ENCODE peak calls at places on chromosomes 3 and 15, in ten cellular contexts. B is hepatocyte; P is HL-60; J is non-pigmented ciliary epithelial cell; H is WTC11; O is GM04504; W is gastrocnemius medialis; T is stimulated activated CD8-positive, alpha-beta memory T cell treated with anti-CD3 and anti-CD28 coated beads, Interleukin-7, amount 100 ng/mL, for 4 hours; A is AG20443; F is NCI-H1105 treated with DMSO at 0.1 percent for 48 hours. R is an unnamed sample.

GRCh38 chr15:60003243-60004018 is 680 bp upstream of the FOXB1 start:
- DNase-seq in T (no peak), H (no peak), B (no peak), W (no peak), J (no peak), P (no peak), F (peak), O (no peak), A (no peak), R (no peak)

GRCh38 chr3:67937498-67938118 is 283.2 kb upstream of the SUCLG2 start:
- DNase-seq in F (no peak), B (no peak), O (no peak), H (no peak), P (no peak), J (no peak), W (no peak), A (no peak), T (no peak), R (no peak)

GRCh38 chr3:196219194-196219969 is 3.0 kb downstream of the SLC51A start:
- DNase-seq in B (peak), T (peak), H (no peak), J (peak), O (peak), P (peak), W (no peak), F (no peak), A (peak), R (peak)

GRCh38 chr15:43550527-43551363 is 33.3 kb downstream of the MAP1A start:
- DNase-seq in B (no peak), P (no peak), A (peak), J (peak), H (no peak), F (no peak), T (no peak), W (no peak), O (peak), R (no peak)

GRCh38 chr3:24129549-24129948 is 184.5 kb downstream of the NR1D2 start:
- DNase-seq in O (no peak), F (peak), H (no peak), P (no peak), B (no peak), T (no peak), W (no peak), A (no peak), J (no peak), R (no peak)

GRCh38 chr3:114499986-114500385 is 206.2 kb downstream of the TIGIT start:
- DNase-seq in A (no peak), T (no peak), B (no peak), O (no peak), F (no peak), W (no peak), P (no peak), H (no peak), J (no peak), R (no peak)

GRCh38 chr15:74365619-74366445 is 1.6 kb downstream of the CYP11A1 start:
- DNase-seq in B (peak), A (peak), P (peak), W (no peak), J (no peak), H (peak), T (no peak), O (no peak), F (no peak), R (no peak)

GRCh38 chr3:108036401-108036800 is 54.4 kb downstream of the CD47 start:
- DNase-seq in A (no peak), O (no peak), P (no peak), J (no peak), H (no peak), F (no peak), B (no peak), W (no peak), T (no peak), R (no peak)

GRCh38 chr3:175495331-175495730 is 636.2 kb downstream of the NAALADL2 start:
- DNase-seq in F (no peak), J (no peak), T (no peak), H (no peak), P (no peak), B (no peak), W (no peak), O (no peak), A (no peak), R (no peak)

GRCh38 chr15:65208656-65209055 is 2.6 kb downstream of the CILP start:
- DNase-seq in F (no peak), O (no peak), A (no peak), J (no peak), T (no peak), H (no peak), W (no peak), B (no peak), P (no peak), R (no peak)

GRCh38 chr3:38016847-38017444 is 12.5 kb downstream of the PLCD1 start:
- DNase-seq in W (no peak), O (no peak), F (no peak), J (no peak), H (no peak), T (no peak), B (no peak), P (no peak), A (no peak), R (no peak)

GRCh38 chr3:73213906-73214305 is 152.4 kb downstream of the EBLN2 start:
- DNase-seq in T (no peak), F (no peak), W (no peak), O (peak), J (no peak), H (no peak), A (peak), P (no peak), B (no peak), R (no peak)

GRCh38 chr3:13878711-13879101 is 1.2 kb downstream of the WNT7A start:
- DNase-seq in J (no peak), A (no peak), B (no peak), W (no peak), H (peak), O (no peak), T (no peak), F (no peak), P (no peak), R (no peak)

GRCh38 chr15:27679621-27680521 is 419.2 kb downstream of the OCA2 start:
- DNase-seq in J (no peak), W (no peak), A (no peak), F (peak), O (no peak), P (no peak), T (no peak), H (no peak), B (peak), R (no peak)

GRCh38 chr15:28094732-28095521 is 4.2 kb downstream of the OCA2 start:
- DNase-seq in A (peak), W (no peak), O (no peak), H (peak), F (no peak), B (peak), T (no peak), P (no peak), J (no peak), R (no peak)

GRCh38 chr3:13432093-13432492 is 12.0 kb upstream of the NUP210 start:
- DNase-seq in T (no peak), F (no peak), A (no peak), W (no peak), H (no peak), P (no peak), B (no peak), O (no peak), J (no peak), R (no peak)

GRCh38 chr3:58173670-58174472 is 36.9 kb downstream of the DNASE1L3 start:
- DNase-seq in O (no peak), A (no peak), T (no peak), B (peak), H (peak), W (no peak), F (peak), J (no peak), P (peak), R (no peak)

GRCh38 chr15:90300988-90301715 is 35.7 kb downstream of the NGRN start:
- DNase-seq in B (peak), T (peak), O (no peak), W (no peak), H (peak), J (no peak), P (peak), F (no peak), A (peak), R (peak)

GRCh38 chr3:121663171-121663847 is 2.6 kb upstream of the HCLS1 start:
- DNase-seq in P (no peak), W (no peak), A (no peak), O (no peak), F (no peak), B (no peak), H (no peak), J (no peak), T (no peak), R (no peak)

GRCh38 chr3:71010731-71011455 is 572.6 kb downstream of the FOXP1 start:
- DNase-seq in P (no peak), B (no peak), F (no peak), A (no peak), J (no peak), O (no peak), T (peak), W (no peak), H (no peak), R (no peak)

GRCh38 chr3:5192568-5193319 is 5.2 kb downstream of the EDEM1 start:
- DNase-seq in T (peak), W (peak), J (no peak), H (no peak), P (no peak), A (no peak), O (no peak), B (no peak), F (no peak), R (peak)

GRCh38 chr3:151156618-151157216 is 46.3 kb downstream of the GPR171 start:
- DNase-seq in B (peak), J (no peak), W (no peak), T (no peak), F (peak), H (peak), P (peak), O (peak), A (peak), R (peak)

GRCh38 chr15:79037848-79038247 is 52.7 kb downstream of the RASGRF1 start:
- DNase-seq in O (no peak), B (no peak), F (no peak), J (no peak), P (no peak), T (no peak), A (no peak), W (no peak), H (no peak), R (no peak)

GRCh38 chr15:75785771-75786563 is 57.3 kb upstream of the UBE2Q2 start:
- DNase-seq in O (no peak), P (no peak), A (no peak), J (no peak), T (no peak), F (no peak), H (peak), W (no peak), B (peak), R (no peak)

GRCh38 chr3:113552851-113553250 is 20.5 kb downstream of the SIDT1 start:
- DNase-seq in T (no peak), B (no peak), F (no peak), P (peak), W (no peak), H (no peak), O (no peak), J (no peak), A (no peak), R (no peak)

GRCh38 chr3:65831733-65832425 is 206.8 kb downstream of the MAGI1 start:
- DNase-seq in P (no peak), A (peak), J (peak), O (peak), T (no peak), B (no peak), H (no peak), F (no peak), W (no peak), R (no peak)